ENCODE peak calls at places on chromosomes 5 and 9, in five cellular contexts. One of them, this sample, is unnamed.

GRCh38 chr9:1173211-1173610 is 123.1 kb downstream of the DMRT2 start:
- DNase-seq in esophagus squamous epithelium: no peak
- DNase-seq in body of pancreas: peak; percentile 45
- DNase-seq in breast epithelium: no peak
- DNase-seq in stomach: no peak
- DNase-seq in this sample: no peak

GRCh38 chr5:167478156-167478555 is 813.3 kb upstream of the WWC1 start:
- DNase-seq in esophagus squamous epithelium: no peak
- DNase-seq in body of pancreas: no peak
- DNase-seq in breast epithelium: no peak
- DNase-seq in stomach: no peak
- DNase-seq in this sample: no peak

GRCh38 chr5:78287833-78288232 is 6.7 kb downstream of the AP3B1 start:
- DNase-seq in esophagus squamous epithelium: no peak
- DNase-seq in body of pancreas: no peak
- DNase-seq in breast epithelium: no peak
- DNase-seq in stomach: no peak
- DNase-seq in this sample: no peak

GRCh38 chr5:60989790-60990189 is 44.8 kb downstream of the NDUFAF2 start:
- DNase-seq in esophagus squamous epithelium: no peak
- DNase-seq in body of pancreas: no peak
- DNase-seq in breast epithelium: no peak
- DNase-seq in stomach: no peak
- DNase-seq in this sample: no peak

GRCh38 chr5:7916171-7916804 is 47.3 kb downstream of the MTRR start:
- DNase-seq in esophagus squamous epithelium: no peak
- DNase-seq in body of pancreas: no peak
- DNase-seq in breast epithelium: no peak
- DNase-seq in stomach: no peak
- DNase-seq in this sample: no peak

GRCh38 chr9:21153688-21154608 is 12.3 kb upstream of the IFNW1 start:
- DNase-seq in esophagus squamous epithelium: no peak
- DNase-seq in body of pancreas: no peak
- DNase-seq in breast epithelium: no peak
- DNase-seq in stomach: no peak
- DNase-seq in this sample: no peak

GRCh38 chr9:27791311-27791710 is 218.0 kb upstream of the C9orf72 start:
- DNase-seq in esophagus squamous epithelium: no peak
- DNase-seq in body of pancreas: no peak
- DNase-seq in breast epithelium: no peak
- DNase-seq in stomach: no peak
- DNase-seq in this sample: no peak

GRCh38 chr9:124220551-124221451 is 36.9 kb upstream of the NEK6 start:
- DNase-seq in esophagus squamous epithelium: no peak
- DNase-seq in body of pancreas: peak; percentile 90
- DNase-seq in breast epithelium: peak; percentile 49
- DNase-seq in stomach: peak; percentile 82
- DNase-seq in this sample: peak; percentile 75

GRCh38 chr5:135191084-135191826 is 157.2 kb upstream of the PITX1 start:
- DNase-seq in esophagus squamous epithelium: no peak
- DNase-seq in body of pancreas: peak; percentile 78
- DNase-seq in breast epithelium: peak; percentile 72
- DNase-seq in stomach: peak; percentile 82
- DNase-seq in this sample: peak; percentile 78

GRCh38 chr5:36079200-36079761 is 12.6 kb upstream of the UGT3A2 start:
- DNase-seq in esophagus squamous epithelium: no peak
- DNase-seq in body of pancreas: peak; percentile 42
- DNase-seq in breast epithelium: no peak
- DNase-seq in stomach: no peak
- DNase-seq in this sample: no peak

GRCh38 chr9:108811944-108812343 is 43.8 kb downstream of the ACTL7B start:
- DNase-seq in esophagus squamous epithelium: no peak
- DNase-seq in body of pancreas: no peak
- DNase-seq in breast epithelium: no peak
- DNase-seq in stomach: no peak
- DNase-seq in this sample: no peak

GRCh38 chr9:114122152-114122615 is 23.1 kb upstream of the KIF12 start:
- DNase-seq in esophagus squamous epithelium: no peak
- DNase-seq in body of pancreas: no peak
- DNase-seq in breast epithelium: no peak
- DNase-seq in stomach: no peak
- DNase-seq in this sample: no peak

GRCh38 chr9:96293481-96293880 is 8.5 kb downstream of the HSD17B3 start:
- DNase-seq in esophagus squamous epithelium: no peak
- DNase-seq in body of pancreas: no peak
- DNase-seq in breast epithelium: no peak
- DNase-seq in stomach: no peak
- DNase-seq in this sample: no peak

GRCh38 chr9:23088932-23089364 is 642.3 kb downstream of the DMRTA1 start:
- DNase-seq in esophagus squamous epithelium: no peak
- DNase-seq in body of pancreas: no peak
- DNase-seq in breast epithelium: no peak
- DNase-seq in stomach: no peak
- DNase-seq in this sample: no peak

GRCh38 chr5:38835887-38836286 is 9.9 kb upstream of the OSMR start:
- DNase-seq in esophagus squamous epithelium: no peak
- DNase-seq in body of pancreas: no peak
- DNase-seq in breast epithelium: no peak
- DNase-seq in stomach: no peak
- DNase-seq in this sample: no peak

GRCh38 chr5:133365326-133365725 is 247.0 kb downstream of the FSTL4 start:
- DNase-seq in esophagus squamous epithelium: no peak
- DNase-seq in body of pancreas: no peak
- DNase-seq in breast epithelium: no peak
- DNase-seq in stomach: no peak
- DNase-seq in this sample: no peak

GRCh38 chr5:35938518-35939227 is at the start of gene CAPSL:
- DNase-seq in esophagus squamous epithelium: no peak
- DNase-seq in body of pancreas: peak; percentile 88
- DNase-seq in breast epithelium: no peak
- DNase-seq in stomach: peak; percentile 41
- DNase-seq in this sample: no peak

GRCh38 chr9:38008168-38009034 is 60.6 kb downstream of the SHB start:
- DNase-seq in esophagus squamous epithelium: no peak
- DNase-seq in body of pancreas: peak; percentile 58
- DNase-seq in breast epithelium: no peak
- DNase-seq in stomach: peak; percentile 35
- DNase-seq in this sample: peak; percentile 63

GRCh38 chr5:156783092-156783491 is 67.0 kb upstream of the PPP1R2B start:
- DNase-seq in esophagus squamous epithelium: no peak
- DNase-seq in body of pancreas: no peak
- DNase-seq in breast epithelium: no peak
- DNase-seq in stomach: no peak
- DNase-seq in this sample: no peak

GRCh38 chr5:87069974-87070608 is 197.6 kb upstream of the RASA1 start:
- DNase-seq in esophagus squamous epithelium: no peak
- DNase-seq in body of pancreas: no peak
- DNase-seq in breast epithelium: no peak
- DNase-seq in stomach: no peak
- DNase-seq in this sample: no peak

GRCh38 chr5:56175465-56175864 is 57.7 kb downstream of the ANKRD55 start:
- DNase-seq in esophagus squamous epithelium: no peak
- DNase-seq in body of pancreas: no peak
- DNase-seq in breast epithelium: no peak
- DNase-seq in stomach: no peak
- DNase-seq in this sample: no peak

GRCh38 chr9:68775003-68775730 is 70.1 kb downstream of the PIP5K1B start:
- DNase-seq in esophagus squamous epithelium: no peak
- DNase-seq in body of pancreas: no peak
- DNase-seq in breast epithelium: no peak
- DNase-seq in stomach: no peak
- DNase-seq in this sample: no peak

GRCh38 chr9:90969021-90969675 is 167.5 kb downstream of the SYK start:
- DNase-seq in esophagus squamous epithelium: no peak
- DNase-seq in body of pancreas: no peak
- DNase-seq in breast epithelium: no peak
- DNase-seq in stomach: no peak
- DNase-seq in this sample: no peak

GRCh38 chr5:96986450-96986849 is 50.6 kb downstream of the LNPEP start:
- DNase-seq in esophagus squamous epithelium: no peak
- DNase-seq in body of pancreas: no peak
- DNase-seq in breast epithelium: no peak
- DNase-seq in stomach: no peak
- DNase-seq in this sample: no peak

GRCh38 chr9:107239474-107239873 is 43.6 kb upstream of the RAD23B start:
- DNase-seq in esophagus squamous epithelium: no peak
- DNase-seq in body of pancreas: no peak
- DNase-seq in breast epithelium: no peak
- DNase-seq in stomach: no peak
- DNase-seq in this sample: no peak

GRCh38 chr9:80004687-80005086 is 432.9 kb downstream of the TLE4 start:
- DNase-seq in esophagus squamous epithelium: no peak
- DNase-seq in body of pancreas: no peak
- DNase-seq in breast epithelium: no peak
- DNase-seq in stomach: no peak
- DNase-seq in this sample: no peak

GRCh38 chr5:129361441-129362025 is 98.6 kb upstream of the ADAMTS19 start:
- DNase-seq in esophagus squamous epithelium: no peak
- DNase-seq in body of pancreas: no peak
- DNase-seq in breast epithelium: no peak
- DNase-seq in stomach: no peak
- DNase-seq in this sample: no peak

GRCh38 chr5:148179234-148179824 is 11.0 kb downstream of the SPINK14 start:
- DNase-seq in esophagus squamous epithelium: no peak
- DNase-seq in body of pancreas: peak; percentile 9
- DNase-seq in breast epithelium: no peak
- DNase-seq in stomach: no peak
- DNase-seq in this sample: no peak

GRCh38 chr5:73749485-73750270 is 123.7 kb downstream of the ARHGEF28 start:
- DNase-seq in esophagus squamous epithelium: no peak
- DNase-seq in body of pancreas: no peak
- DNase-seq in breast epithelium: no peak
- DNase-seq in stomach: no peak
- DNase-seq in this sample: no peak

GRCh38 chr5:22965960-22966359 is 112.8 kb upstream of the CDH12 start:
- DNase-seq in esophagus squamous epithelium: no peak
- DNase-seq in body of pancreas: no peak
- DNase-seq in breast epithelium: no peak
- DNase-seq in stomach: no peak
- DNase-seq in this sample: no peak

GRCh38 chr9:114621975-114622609 is 11.0 kb downstream of the TMEM268 start:
- DNase-seq in esophagus squamous epithelium: no peak
- DNase-seq in body of pancreas: no peak
- DNase-seq in breast epithelium: no peak
- DNase-seq in stomach: no peak
- DNase-seq in this sample: no peak

GRCh38 chr9:128162215-128163026 is 2.4 kb downstream of the BBLN start:
- DNase-seq in esophagus squamous epithelium: no peak
- DNase-seq in body of pancreas: peak; percentile 95
- DNase-seq in breast epithelium: no peak
- DNase-seq in stomach: no peak
- DNase-seq in this sample: no peak

GRCh38 chr5:137822158-137822764 is 45.4 kb upstream of the MYOT start:
- DNase-seq in esophagus squamous epithelium: no peak
- DNase-seq in body of pancreas: peak; percentile 26
- DNase-seq in breast epithelium: no peak
- DNase-seq in stomach: peak; percentile 44
- DNase-seq in this sample: no peak

DNA sequence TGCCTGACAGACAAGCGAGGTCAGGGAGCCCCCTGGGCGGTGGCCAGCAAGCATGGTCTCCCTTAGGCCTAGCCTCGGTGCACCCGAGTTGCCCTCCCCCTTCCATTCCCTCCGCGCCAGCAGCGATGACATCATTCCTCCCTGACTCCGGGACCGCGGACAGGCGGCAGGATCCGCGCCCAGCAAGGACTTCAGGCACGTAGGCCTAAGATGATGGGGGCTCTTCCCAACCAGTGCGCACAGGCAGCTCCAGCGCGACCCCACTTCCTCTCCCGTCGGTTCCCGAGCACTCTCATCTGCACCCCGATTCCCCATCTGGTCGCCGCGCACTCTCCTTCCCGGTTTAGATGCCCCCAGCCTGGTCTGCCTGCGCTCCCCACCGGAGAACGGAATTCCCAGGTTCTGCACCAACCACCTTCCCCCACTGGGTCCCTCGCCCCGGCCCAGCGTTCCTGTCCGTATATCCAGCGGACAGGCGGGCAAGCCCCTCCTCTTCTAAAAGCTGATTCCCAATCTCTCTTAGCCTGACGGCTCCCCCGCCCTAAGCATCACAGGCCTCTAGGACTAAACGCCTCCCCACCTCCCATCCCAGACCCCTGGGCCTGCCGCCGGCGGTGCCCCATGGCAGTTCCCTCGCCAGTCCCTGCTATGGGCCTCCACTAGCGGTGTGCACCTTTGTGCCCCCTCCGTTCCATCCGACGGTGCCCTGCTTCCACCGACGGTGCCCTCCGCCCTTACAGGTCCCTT is 931 bp downstream of the FAM219A start:
- DNase-seq in esophagus squamous epithelium: no peak
- DNase-seq in body of pancreas: peak; percentile 82
- DNase-seq in breast epithelium: peak; percentile 69
- DNase-seq in stomach: peak; percentile 66
- DNase-seq in this sample: peak; percentile 69
- TF ChIP-seq POLR2A in esophagus squamous epithelium: no peak
- TF ChIP-seq POLR2A in body of pancreas: peak; percentile 62
- TF ChIP-seq POLR2A in breast epithelium: no peak
- TF ChIP-seq POLR2A in stomach: no peak
- TF ChIP-seq POLR2A in this sample: peak; percentile 37

DNA sequence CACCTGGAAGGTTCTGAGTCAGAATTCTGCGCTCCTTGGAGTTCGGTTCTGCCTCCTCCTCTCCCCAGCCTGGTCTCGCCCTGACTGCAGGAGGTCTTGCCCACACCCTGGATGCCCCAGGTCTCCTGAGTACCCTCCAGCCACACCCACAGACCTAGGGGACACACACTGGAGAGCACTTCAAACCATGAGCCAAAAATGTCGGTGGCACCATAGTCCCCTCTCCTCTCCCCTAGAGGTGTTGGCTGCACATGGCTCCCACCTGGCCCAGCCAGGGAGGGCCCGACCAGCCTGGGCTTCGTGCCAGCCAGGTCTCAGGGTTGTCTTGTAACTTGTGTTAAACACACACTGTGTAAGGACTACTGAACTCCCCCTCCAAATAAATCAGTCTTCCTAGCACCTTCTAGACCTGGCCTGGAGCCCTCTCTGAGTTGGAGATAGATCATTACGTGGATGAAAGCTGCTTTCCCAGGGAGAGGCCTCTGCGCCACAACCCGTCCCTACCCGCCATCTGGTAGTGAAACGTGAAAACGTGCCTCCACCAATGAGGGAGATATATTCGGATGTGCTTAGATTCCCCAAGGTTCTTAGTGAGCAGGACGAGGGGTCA is 49.9 kb upstream of the CTSL start:
- DNase-seq in esophagus squamous epithelium: no peak
- DNase-seq in body of pancreas: peak; percentile 54
- DNase-seq in breast epithelium: no peak
- DNase-seq in stomach: peak; percentile 44
- DNase-seq in this sample: no peak
- H3K4me3 ChIP-seq in esophagus squamous epithelium: no peak overlapping the region
- H3K4me3 ChIP-seq in body of pancreas: no peak overlapping the region
- H3K4me3 ChIP-seq in breast epithelium: no peak overlapping the region
- H3K4me3 ChIP-seq in stomach: no peak overlapping the region
- H3K4me3 ChIP-seq in this sample: no peak overlapping the region

GRCh38 chr5:179773686-179774040 is 20.1 kb upstream of the LTC4S start:
- DNase-seq in esophagus squamous epithelium: no peak
- DNase-seq in body of pancreas: no peak
- DNase-seq in breast epithelium: no peak
- DNase-seq in stomach: no peak
- DNase-seq in this sample: no peak
- H3K36me3 ChIP-seq in esophagus squamous epithelium: peaks cover 44% of the 10 kb centered on the region
- H3K36me3 ChIP-seq in body of pancreas: peaks cover 40% of the 10 kb centered on the region
- H3K36me3 ChIP-seq in breast epithelium: peaks cover 11% of the 10 kb centered on the region
- H3K36me3 ChIP-seq in stomach: peaks cover 98% of the 10 kb centered on the region
- H3K36me3 ChIP-seq in this sample: peaks cover 42% of the 10 kb centered on the region

GRCh38 chr9:35102769-35103659 is at the start of gene STOML2:
- DNase-seq in esophagus squamous epithelium: peak; percentile 78
- DNase-seq in body of pancreas: peak; percentile 94
- DNase-seq in breast epithelium: peak; percentile 94
- DNase-seq in stomach: peak; percentile 95
- DNase-seq in this sample: peak; percentile 95
- TF ChIP-seq POLR2A in esophagus squamous epithelium: peak; percentile 31
- TF ChIP-seq POLR2A in body of pancreas: peak; percentile 86
- TF ChIP-seq POLR2A in breast epithelium: peak; percentile 68
- TF ChIP-seq POLR2A in stomach: no peak
- TF ChIP-seq POLR2A in this sample: peak; percentile 64

This sample was measured in right lobe of liver.